ENCODE peak calls at places on chromosomes 12 and 14, in six cellular contexts. U is cardiac muscle cell, O is heart right ventricle, J is SK-N-DZ, G is lower leg skin, Q is omental fat pad. V is an unnamed sample.

GRCh38 chr12:97886548-97887176 is 424.1 kb downstream of the RMST start:
- DNase-seq in Q (no peak), O (no peak), G (no peak), U (no peak), J (no peak), V (no peak)

GRCh38 chr12:124460771-124461170 is 106.6 kb downstream of the NCOR2 start:
- DNase-seq in Q (no peak), J (no peak), U (no peak), O (peak; percentile 9), G (no peak), V (no peak)

GRCh38 chr14:34224221-34224620 is 237.8 kb downstream of the SPTSSA start:
- DNase-seq in J (no peak), G (no peak), U (no peak), Q (no peak), O (no peak), V (no peak)

GRCh38 chr12:92059976-92060375 is 85.7 kb downstream of the BTG1 start:
- DNase-seq in J (no peak), O (no peak), G (no peak), Q (no peak), U (no peak), V (peak; percentile 83)

GRCh38 chr12:80598004-80598606 is 109.3 kb upstream of the MYF6 start:
- DNase-seq in O (no peak), J (peak; percentile 11), Q (no peak), U (peak; percentile 29), G (no peak), V (peak; percentile 50)

GRCh38 chr14:59482120-59482434 is 2.1 kb downstream of the L3HYPDH start:
- DNase-seq in U (no peak), Q (no peak), G (no peak), J (no peak), O (no peak), V (peak; percentile 46)

GRCh38 chr12:82968644-82969339 is 282.1 kb downstream of the TMTC2 start:
- DNase-seq in O (no peak), U (no peak), Q (no peak), G (no peak), J (peak; percentile 40), V (no peak)

GRCh38 chr12:25438638-25439037 is 114.4 kb downstream of the LMNTD1 start:
- DNase-seq in U (no peak), O (no peak), J (no peak), Q (no peak), G (no peak), V (peak; percentile 48)

GRCh38 chr12:69648476-69648875 is 37.8 kb upstream of the LRRC10 start:
- DNase-seq in J (no peak), Q (no peak), O (no peak), U (no peak), G (no peak), V (peak; percentile 90)

GRCh38 chr14:79708991-79709390 is 502.3 kb downstream of the DIO2 start:
- DNase-seq in G (no peak), O (no peak), Q (no peak), J (no peak), U (no peak), V (peak; percentile 25)